ENCODE peak calls at places on chromosomes 7 and 10, in seven cellular contexts. One of them, this sample, is unnamed.

GRCh38 chr7:106485031-106485551 is 175.9 kb downstream of the CCDC71L start:
- DNase-seq in activated CD8-positive, alpha-beta memory T cell treated with anti-CD3 and anti-CD28 coated beads, Interleukin-2, amount 50 U/mL, for 48 hours: no peak
- DNase-seq in adipocyte: peak; percentile 82
- DNase-seq in memory B cell: no peak
- DNase-seq in Right ventricle myocardium superior: no peak
- DNase-seq in RWPE1: peak; percentile 53
- DNase-seq in T-cell: no peak
- DNase-seq in this sample: no peak

GRCh38 chr7:38374507-38374906 is 101.1 kb upstream of the TARP start:
- DNase-seq in activated CD8-positive, alpha-beta memory T cell treated with anti-CD3 and anti-CD28 coated beads, Interleukin-2, amount 50 U/mL, for 48 hours: peak; percentile 72
- DNase-seq in memory B cell: peak; percentile 58
- DNase-seq in Right ventricle myocardium superior: no peak
- DNase-seq in RWPE1: no peak
- DNase-seq in T-cell: peak; percentile 65
- DNase-seq in adipocyte: peak; percentile 77
- DNase-seq in this sample: no peak

GRCh38 chr7:29988391-29989256 is 977 bp downstream of the SCRN1 start:
- DNase-seq in adipocyte: peak; percentile 75
- DNase-seq in Right ventricle myocardium superior: peak; percentile 75
- DNase-seq in activated CD8-positive, alpha-beta memory T cell treated with anti-CD3 and anti-CD28 coated beads, Interleukin-2, amount 50 U/mL, for 48 hours: peak; percentile 63
- DNase-seq in memory B cell: peak; percentile 27
- DNase-seq in RWPE1: peak; percentile 61
- DNase-seq in T-cell: no peak
- DNase-seq in this sample: peak; percentile 59

GRCh38 chr10:133357293-133358151 is at the start of gene FUOM:
- DNase-seq in Right ventricle myocardium superior: peak; percentile 75
- DNase-seq in T-cell: peak; percentile 66
- DNase-seq in activated CD8-positive, alpha-beta memory T cell treated with anti-CD3 and anti-CD28 coated beads, Interleukin-2, amount 50 U/mL, for 48 hours: peak; percentile 88
- DNase-seq in memory B cell: peak; percentile 73
- DNase-seq in RWPE1: peak; percentile 94
- DNase-seq in adipocyte: peak; percentile 71
- DNase-seq in this sample: peak; percentile 64

GRCh38 chr7:73612598-73613269 is 11.6 kb downstream of the MLXIPL start:
- DNase-seq in activated CD8-positive, alpha-beta memory T cell treated with anti-CD3 and anti-CD28 coated beads, Interleukin-2, amount 50 U/mL, for 48 hours: no peak
- DNase-seq in RWPE1: no peak
- DNase-seq in T-cell: no peak
- DNase-seq in adipocyte: peak; percentile 37
- DNase-seq in Right ventricle myocardium superior: peak; percentile 44
- DNase-seq in memory B cell: no peak
- DNase-seq in this sample: no peak

GRCh38 chr10:33041783-33042437 is 83.9 kb upstream of the ITGB1 start:
- DNase-seq in T-cell: no peak
- DNase-seq in memory B cell: no peak
- DNase-seq in RWPE1: no peak
- DNase-seq in Right ventricle myocardium superior: no peak
- DNase-seq in activated CD8-positive, alpha-beta memory T cell treated with anti-CD3 and anti-CD28 coated beads, Interleukin-2, amount 50 U/mL, for 48 hours: no peak
- DNase-seq in adipocyte: no peak
- DNase-seq in this sample: no peak

GRCh38 chr7:141366098-141366621 is 185.1 kb upstream of the AGK start:
- DNase-seq in RWPE1: no peak
- DNase-seq in activated CD8-positive, alpha-beta memory T cell treated with anti-CD3 and anti-CD28 coated beads, Interleukin-2, amount 50 U/mL, for 48 hours: no peak
- DNase-seq in adipocyte: no peak
- DNase-seq in T-cell: no peak
- DNase-seq in memory B cell: no peak
- DNase-seq in Right ventricle myocardium superior: no peak
- DNase-seq in this sample: peak; percentile 34

GRCh38 chr7:117338020-117338419 is 15.2 kb upstream of the WNT2 start:
- DNase-seq in T-cell: no peak
- DNase-seq in memory B cell: no peak
- DNase-seq in RWPE1: no peak
- DNase-seq in activated CD8-positive, alpha-beta memory T cell treated with anti-CD3 and anti-CD28 coated beads, Interleukin-2, amount 50 U/mL, for 48 hours: no peak
- DNase-seq in adipocyte: peak; percentile 22
- DNase-seq in Right ventricle myocardium superior: no peak
- DNase-seq in this sample: no peak

GRCh38 chr10:13708256-13708990 is 121.7 kb downstream of the PRPF18 start:
- DNase-seq in activated CD8-positive, alpha-beta memory T cell treated with anti-CD3 and anti-CD28 coated beads, Interleukin-2, amount 50 U/mL, for 48 hours: no peak
- DNase-seq in adipocyte: no peak
- DNase-seq in RWPE1: peak; percentile 59
- DNase-seq in memory B cell: no peak
- DNase-seq in Right ventricle myocardium superior: no peak
- DNase-seq in T-cell: no peak
- DNase-seq in this sample: no peak

This sample was measured in heart right ventricle.